ENCODE peak calls at places on chromosomes 11 and 22, in five cellular contexts. A is K562, B is A549, N is GM12878, J is HepG2. X is an unnamed sample.

GRCh38 chr22:45612940-45613339 is 58.7 kb upstream of the ATXN10 start:
- DNase-seq in B (no peak), J (no peak), N (no peak), A (no peak), X (no peak)

GRCh38 chr11:45264839-45265515 is 21.2 kb downstream of the SYT13 start:
- DNase-seq in A (peak), B (peak), J (peak), N (no peak), X (no peak)

GRCh38 chr11:108754901-108755625 is 90.2 kb downstream of the DDX10 start:
- DNase-seq in B (no peak), A (peak), N (no peak), J (no peak), X (no peak)

GRCh38 chr11:33329705-33330329 is 72.6 kb downstream of the HIPK3 start:
- DNase-seq in J (peak), B (peak), A (peak), N (no peak), X (no peak)

GRCh38 chr22:21000987-21001600 is 824 bp downstream of the THAP7 start:
- DNase-seq in A (no peak), J (no peak), N (no peak), B (no peak), X (no peak)

GRCh38 chr11:5476184-5476819 is 12.2 kb upstream of the OR52D1 start:
- DNase-seq in B (peak), N (no peak), J (peak), A (peak), X (no peak)

GRCh38 chr11:9516113-9516512 is 55.3 kb downstream of the ZNF143 start:
- DNase-seq in B (peak), N (no peak), A (no peak), J (no peak), X (peak)

GRCh38 chr11:106101797-106102196 is 24.3 kb downstream of the AASDHPPT start:
- DNase-seq in B (peak), N (no peak), A (no peak), J (no peak), X (no peak)

GRCh38 chr22:20085651-20086050 is 5.6 kb downstream of the DGCR8 start:
- DNase-seq in B (no peak), N (no peak), A (no peak), J (no peak), X (no peak)

GRCh38 chr22:49869091-49869830 is 15.6 kb downstream of the ZBED4 start:
- DNase-seq in B (no peak), N (no peak), A (no peak), J (no peak), X (no peak)

GRCh38 chr22:19149047-19149883 is 827 bp downstream of the GSC2 start:
- DNase-seq in A (no peak), N (no peak), J (no peak), B (no peak), X (no peak)

DNA sequence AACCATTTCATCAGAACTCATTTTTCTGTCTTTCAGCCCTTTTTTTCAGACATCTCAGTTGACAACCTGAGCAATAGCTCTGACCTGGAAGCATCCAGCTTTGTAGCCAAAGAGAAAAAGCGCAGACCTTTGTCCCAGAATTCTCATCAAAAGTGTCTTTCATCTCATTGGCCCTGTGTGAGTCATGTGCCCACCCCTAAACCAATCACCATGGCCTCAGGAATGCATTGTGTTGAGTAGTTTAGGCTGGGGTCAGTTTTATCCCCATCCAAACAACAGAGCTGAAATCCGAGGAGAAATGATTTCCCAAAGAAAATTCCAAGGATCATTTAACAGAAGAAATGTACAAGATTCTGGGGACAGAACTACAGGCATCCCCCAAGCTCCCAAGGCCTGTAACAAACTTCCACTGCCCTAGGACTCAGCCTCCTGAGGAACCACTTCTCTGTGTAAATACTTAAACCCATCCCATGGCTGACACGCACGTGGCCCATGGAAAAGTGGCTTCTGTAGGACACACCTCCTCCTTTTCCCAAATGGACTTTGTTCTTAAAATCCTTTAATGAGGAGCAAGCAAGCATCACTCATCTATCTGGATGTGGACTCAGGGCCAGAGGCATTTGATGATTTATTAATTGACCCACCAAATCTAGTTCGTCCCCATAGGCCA is 429.0 kb downstream of the SOX6 start:
- DNase-seq in A (no peak), N (no peak), J (no peak), B (no peak), X (no peak)
- TF ChIP-seq HDAC2 in A (no peak), N (no peak), J (no peak), B (no peak), X (no peak)

GRCh38 chr11:117822031-117822521 is 2.5 kb downstream of the FXYD2 start:
- DNase-seq in J (no peak), A (peak), N (no peak), B (no peak), X (peak)
- TF ChIP-seq HDAC2 in J (no peak), A (no peak), N (no peak), B (no peak), X (no peak)

GRCh38 chr11:79902493-79902892 is 461.7 kb upstream of the TENM4 start:
- DNase-seq in J (no peak), A (no peak), B (no peak), N (no peak), X (no peak)
- TF ChIP-seq HDAC2 in J (no peak), A (no peak), B (no peak), N (no peak), X (no peak)

DNA sequence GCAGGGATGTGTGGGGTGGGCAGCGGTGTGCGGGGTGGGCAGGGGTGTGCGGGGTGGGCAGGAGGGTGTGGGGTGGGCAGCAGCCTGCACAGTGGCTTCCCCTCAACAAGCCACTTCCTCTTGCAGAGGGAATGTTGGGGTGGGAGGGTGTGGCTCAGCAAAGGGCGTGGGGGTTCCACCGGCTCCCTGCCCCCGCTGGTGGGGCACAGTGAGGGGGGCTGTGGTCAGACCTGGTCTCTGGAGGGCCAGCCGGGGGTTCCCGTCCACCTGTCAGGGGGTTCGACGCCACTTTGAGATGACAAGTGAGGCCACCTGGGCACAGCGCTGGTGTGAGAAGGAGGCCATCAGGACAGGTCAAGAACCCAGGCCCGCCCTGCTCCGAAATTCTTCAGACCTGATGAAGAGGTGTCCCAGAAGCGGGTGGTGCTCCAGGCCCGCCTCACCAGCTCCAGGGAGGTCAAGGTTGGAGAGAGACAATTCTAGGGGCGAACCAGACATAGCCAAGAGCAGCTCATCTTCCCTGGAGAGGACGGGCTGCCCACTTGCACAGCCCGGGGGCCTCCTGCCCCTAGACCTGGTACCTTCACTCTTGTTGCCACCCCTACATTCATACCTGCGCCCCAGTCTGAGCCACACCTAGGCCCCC is 1.3 kb downstream of the C11orf21 start:
- DNase-seq in B (no peak), J (no peak), A (no peak), N (no peak), X (no peak)
- TF ChIP-seq HDAC2 in B (no peak), J (no peak), A (no peak), N (no peak), X (no peak)

DNA sequence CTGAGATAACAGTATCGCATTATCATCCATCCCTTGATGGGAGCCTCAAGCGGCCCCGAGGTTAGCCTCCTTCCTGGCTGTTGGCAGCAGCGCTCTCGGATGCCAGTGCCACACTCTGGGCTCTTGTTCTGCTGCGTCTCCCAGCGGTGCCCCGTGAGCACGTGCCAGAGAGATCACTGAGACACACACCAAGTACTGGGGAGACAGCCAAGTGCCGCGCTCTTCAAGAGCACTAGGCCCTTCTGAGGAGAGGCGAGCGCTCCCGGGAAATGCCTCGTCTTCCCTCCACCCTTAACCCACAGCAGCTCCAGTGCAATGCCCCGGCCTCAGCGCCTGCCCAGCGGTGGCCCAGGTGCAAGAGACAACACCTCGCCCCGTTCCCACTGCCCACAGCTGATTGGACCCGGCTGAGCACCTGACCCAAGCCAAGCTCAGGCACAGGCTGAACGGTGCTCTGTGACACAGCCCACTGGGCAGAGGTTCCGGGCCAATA is 248.3 kb upstream of the NARS2 start:
- DNase-seq in B (no peak), J (no peak), A (no peak), N (no peak), X (no peak)
- TF ChIP-seq HDAC2 in B (no peak), J (no peak), A (no peak), N (no peak), X (no peak)

DNA sequence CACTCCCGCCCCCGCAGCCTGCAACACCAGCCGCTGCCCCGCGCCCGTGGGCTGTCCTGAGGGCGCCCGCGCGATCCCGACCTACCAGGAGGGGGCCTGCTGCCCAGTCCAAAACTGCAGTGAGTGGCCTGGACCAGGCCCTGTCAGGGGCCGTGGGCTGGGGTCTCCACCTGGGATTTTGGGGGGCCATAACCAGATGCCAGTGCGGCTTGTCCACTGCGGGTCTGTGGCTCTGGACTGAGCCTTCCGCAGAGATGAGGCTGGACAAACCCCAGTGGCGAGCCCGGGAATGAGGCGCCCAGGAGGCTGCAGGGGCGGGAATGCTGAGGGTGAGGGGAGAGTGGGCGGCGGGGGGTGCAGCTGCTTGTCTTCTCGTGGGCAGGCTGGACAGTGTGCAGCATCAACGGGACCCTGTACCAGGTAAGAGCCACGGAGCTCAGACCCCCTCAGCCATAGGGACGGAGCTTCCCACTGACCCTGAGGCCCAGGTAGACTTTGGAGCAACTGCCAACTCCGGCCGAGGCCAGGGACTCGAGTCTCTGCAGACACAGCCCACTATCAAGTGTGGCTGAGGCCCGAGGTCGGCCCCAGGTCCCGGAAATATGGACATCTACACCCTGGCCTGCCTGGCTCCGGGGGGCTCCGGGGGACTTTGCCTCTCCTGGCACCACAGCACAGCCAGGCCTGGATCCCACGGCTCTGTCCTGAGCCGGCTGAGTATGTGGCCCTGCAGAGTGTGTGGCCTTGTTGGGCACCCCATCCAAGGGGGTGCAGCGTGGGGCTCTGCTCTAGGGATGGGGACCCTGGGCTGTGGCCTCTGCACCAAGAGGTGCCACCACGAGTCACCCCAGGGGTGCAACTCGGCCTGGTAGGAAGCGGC is 24.7 kb upstream of the MUC5B start:
- DNase-seq in J (no peak), A (no peak), B (no peak), N (no peak), X (no peak)
- TF ChIP-seq HDAC2 in J (no peak), A (no peak), B (no peak), N (no peak), X (no peak)

X was measured in H1.